ENCODE peak calls at places on chromosomes 16 and 17, in five cellular contexts. One of them, this sample, is unnamed.

GRCh38 chr16:57051696-57052228 is 40.6 kb upstream of the CPNE2 start:
- DNase-seq in NCI-H460: no peak
- DNase-seq in neural progenitor cell: no peak
- DNase-seq in substantia nigra: no peak
- DNase-seq in activated CD4-positive, alpha-beta memory T cell treated with anti-CD3 and anti-CD28 coated beads for 36 hours: no peak
- DNase-seq in this sample: peak; percentile 25

GRCh38 chr16:49542391-49542891 is 168.8 kb downstream of the C16orf78 start:
- DNase-seq in NCI-H460: no peak
- DNase-seq in neural progenitor cell: no peak
- DNase-seq in substantia nigra: no peak
- DNase-seq in activated CD4-positive, alpha-beta memory T cell treated with anti-CD3 and anti-CD28 coated beads for 36 hours: no peak
- DNase-seq in this sample: no peak

GRCh38 chr17:77670125-77670524 is 288.4 kb upstream of the TNRC6C start:
- DNase-seq in NCI-H460: no peak
- DNase-seq in neural progenitor cell: no peak
- DNase-seq in substantia nigra: no peak
- DNase-seq in activated CD4-positive, alpha-beta memory T cell treated with anti-CD3 and anti-CD28 coated beads for 36 hours: no peak
- DNase-seq in this sample: no peak

GRCh38 chr16:50103764-50104163 is 38.0 kb downstream of the HEATR3 start:
- DNase-seq in NCI-H460: no peak
- DNase-seq in neural progenitor cell: no peak
- DNase-seq in substantia nigra: no peak
- DNase-seq in activated CD4-positive, alpha-beta memory T cell treated with anti-CD3 and anti-CD28 coated beads for 36 hours: no peak
- DNase-seq in this sample: no peak

GRCh38 chr16:64172191-64172590 is 949.7 kb downstream of the CDH11 start:
- DNase-seq in NCI-H460: no peak
- DNase-seq in neural progenitor cell: no peak
- DNase-seq in substantia nigra: no peak
- DNase-seq in activated CD4-positive, alpha-beta memory T cell treated with anti-CD3 and anti-CD28 coated beads for 36 hours: no peak
- DNase-seq in this sample: no peak

GRCh38 chr16:78177927-78178326 is 78.5 kb downstream of the WWOX start:
- DNase-seq in NCI-H460: no peak
- DNase-seq in neural progenitor cell: peak; percentile 5
- DNase-seq in substantia nigra: no peak
- DNase-seq in activated CD4-positive, alpha-beta memory T cell treated with anti-CD3 and anti-CD28 coated beads for 36 hours: no peak
- DNase-seq in this sample: no peak

GRCh38 chr17:17169396-17169795 is 36.7 kb downstream of the PLD6 start:
- DNase-seq in NCI-H460: no peak
- DNase-seq in neural progenitor cell: no peak
- DNase-seq in substantia nigra: no peak
- DNase-seq in activated CD4-positive, alpha-beta memory T cell treated with anti-CD3 and anti-CD28 coated beads for 36 hours: no peak
- DNase-seq in this sample: no peak

GRCh38 chr17:8091033-8091687 is 3.6 kb upstream of the ALOX12B start:
- DNase-seq in NCI-H460: no peak
- DNase-seq in neural progenitor cell: no peak
- DNase-seq in substantia nigra: no peak
- DNase-seq in activated CD4-positive, alpha-beta memory T cell treated with anti-CD3 and anti-CD28 coated beads for 36 hours: no peak
- DNase-seq in this sample: no peak

GRCh38 chr16:15592324-15592723 is 50.6 kb downstream of the MARF1 start:
- DNase-seq in NCI-H460: no peak
- DNase-seq in neural progenitor cell: no peak
- DNase-seq in substantia nigra: no peak
- DNase-seq in activated CD4-positive, alpha-beta memory T cell treated with anti-CD3 and anti-CD28 coated beads for 36 hours: peak; percentile 35
- DNase-seq in this sample: peak; percentile 46

GRCh38 chr17:74404802-74405201 is 27.1 kb upstream of the GPRC5C start:
- DNase-seq in NCI-H460: no peak
- DNase-seq in neural progenitor cell: no peak
- DNase-seq in substantia nigra: no peak
- DNase-seq in activated CD4-positive, alpha-beta memory T cell treated with anti-CD3 and anti-CD28 coated beads for 36 hours: no peak
- DNase-seq in this sample: no peak

GRCh38 chr16:56950881-56951771 is 10.6 kb upstream of the CETP start:
- DNase-seq in NCI-H460: peak; percentile 47
- DNase-seq in neural progenitor cell: peak; percentile 77
- DNase-seq in substantia nigra: no peak
- DNase-seq in activated CD4-positive, alpha-beta memory T cell treated with anti-CD3 and anti-CD28 coated beads for 36 hours: peak; percentile 77
- DNase-seq in this sample: peak; percentile 76

GRCh38 chr16:72429566-72430160 is 257.7 kb upstream of the PMFBP1 start:
- DNase-seq in NCI-H460: no peak
- DNase-seq in neural progenitor cell: no peak
- DNase-seq in substantia nigra: no peak
- DNase-seq in activated CD4-positive, alpha-beta memory T cell treated with anti-CD3 and anti-CD28 coated beads for 36 hours: no peak
- DNase-seq in this sample: no peak